ENCODE peak calls at places on chromosome 10, in five cellular contexts. One of them, this sample, is unnamed.

GRCh38 chr10:1374901-1375804 is 319.0 kb downstream of the WDR37 start:
- DNase-seq in EH: no peak
- DNase-seq in kidney glomerular epithelial cell: no peak
- DNase-seq in foreskin fibroblast: no peak
- DNase-seq in NCI-H2081: no peak
- DNase-seq in this sample: no peak

GRCh38 chr10:94103902-94104301 is 110.2 kb downstream of the PLCE1 start:
- DNase-seq in NCI-H2081: no peak
- DNase-seq in EH: peak; percentile 93
- DNase-seq in foreskin fibroblast: peak; percentile 65
- DNase-seq in kidney glomerular epithelial cell: no peak
- DNase-seq in this sample: no peak

GRCh38 chr10:44853796-44854195 is 57.3 kb upstream of the TMEM72 start:
- DNase-seq in kidney glomerular epithelial cell: no peak
- DNase-seq in EH: no peak
- DNase-seq in NCI-H2081: no peak
- DNase-seq in foreskin fibroblast: no peak
- DNase-seq in this sample: no peak

GRCh38 chr10:12960431-12960898 is 41.0 kb downstream of the CCDC3 start:
- DNase-seq in EH: no peak
- DNase-seq in NCI-H2081: no peak
- DNase-seq in foreskin fibroblast: no peak
- DNase-seq in kidney glomerular epithelial cell: no peak
- DNase-seq in this sample: no peak

GRCh38 chr10:48237856-48238250 is 36.6 kb downstream of the FRMPD2 start:
- DNase-seq in foreskin fibroblast: no peak
- DNase-seq in EH: no peak
- DNase-seq in NCI-H2081: no peak
- DNase-seq in kidney glomerular epithelial cell: no peak
- DNase-seq in this sample: no peak

GRCh38 chr10:110013615-110014293 is 6.0 kb downstream of the ADD3 start:
- DNase-seq in kidney glomerular epithelial cell: no peak
- DNase-seq in foreskin fibroblast: no peak
- DNase-seq in NCI-H2081: no peak
- DNase-seq in EH: no peak
- DNase-seq in this sample: no peak

GRCh38 chr10:23779287-23779686 is 340.4 kb downstream of the OTUD1 start:
- DNase-seq in EH: no peak
- DNase-seq in NCI-H2081: no peak
- DNase-seq in kidney glomerular epithelial cell: no peak
- DNase-seq in foreskin fibroblast: no peak
- DNase-seq in this sample: no peak

GRCh38 chr10:58638406-58638805 is 125.7 kb downstream of the BICC1 start:
- DNase-seq in NCI-H2081: no peak
- DNase-seq in EH: peak; percentile 59
- DNase-seq in foreskin fibroblast: no peak
- DNase-seq in kidney glomerular epithelial cell: no peak
- DNase-seq in this sample: no peak

GRCh38 chr10:8349610-8350249 is 295.2 kb downstream of the GATA3 start:
- DNase-seq in foreskin fibroblast: no peak
- DNase-seq in NCI-H2081: no peak
- DNase-seq in kidney glomerular epithelial cell: no peak
- DNase-seq in EH: no peak
- DNase-seq in this sample: no peak

GRCh38 chr10:46541017-46541661 is 15.3 kb downstream of the GPRIN2 start:
- DNase-seq in kidney glomerular epithelial cell: no peak
- DNase-seq in foreskin fibroblast: no peak
- DNase-seq in NCI-H2081: no peak
- DNase-seq in EH: no peak
- DNase-seq in this sample: no peak

GRCh38 chr10:49367600-49367999 is 28.3 kb downstream of the DRGX start:
- DNase-seq in foreskin fibroblast: no peak
- DNase-seq in EH: peak; percentile 18
- DNase-seq in kidney glomerular epithelial cell: no peak
- DNase-seq in NCI-H2081: no peak
- DNase-seq in this sample: no peak

GRCh38 chr10:100307716-100308115 is 21.2 kb upstream of the BLOC1S2 start:
- DNase-seq in kidney glomerular epithelial cell: no peak
- DNase-seq in NCI-H2081: no peak
- DNase-seq in EH: peak; percentile 48
- DNase-seq in foreskin fibroblast: peak; percentile 37
- DNase-seq in this sample: no peak

GRCh38 chr10:12785338-12785934 is 216.1 kb downstream of the CCDC3 start:
- DNase-seq in foreskin fibroblast: no peak
- DNase-seq in kidney glomerular epithelial cell: no peak
- DNase-seq in EH: no peak
- DNase-seq in NCI-H2081: no peak
- DNase-seq in this sample: no peak

GRCh38 chr10:31836569-31837406 is 91.8 kb downstream of the ARHGAP12 start:
- DNase-seq in EH: peak; percentile 44
- DNase-seq in NCI-H2081: no peak
- DNase-seq in foreskin fibroblast: peak; percentile 23
- DNase-seq in kidney glomerular epithelial cell: no peak
- DNase-seq in this sample: no peak

GRCh38 chr10:96585726-96586418 is 940 bp downstream of the TM9SF3 start:
- DNase-seq in NCI-H2081: peak; percentile 34
- DNase-seq in kidney glomerular epithelial cell: no peak
- DNase-seq in EH: peak; percentile 20
- DNase-seq in foreskin fibroblast: no peak
- DNase-seq in this sample: peak; percentile 5

GRCh38 chr10:63700209-63700934 is 179.2 kb downstream of the REEP3 start:
- DNase-seq in foreskin fibroblast: peak; percentile 97
- DNase-seq in EH: peak; percentile 99
- DNase-seq in kidney glomerular epithelial cell: peak; percentile 95
- DNase-seq in NCI-H2081: peak; percentile 5
- DNase-seq in this sample: no peak

GRCh38 chr10:69237528-69238159 is 17.5 kb downstream of the HKDC1 start:
- DNase-seq in EH: peak; percentile 79
- DNase-seq in foreskin fibroblast: peak; percentile 64
- DNase-seq in NCI-H2081: peak; percentile 59
- DNase-seq in kidney glomerular epithelial cell: peak; percentile 76
- DNase-seq in this sample: peak; percentile 14

GRCh38 chr10:97861351-97861750 is 11.7 kb downstream of the GOLGA7B start:
- DNase-seq in foreskin fibroblast: peak; percentile 75
- DNase-seq in NCI-H2081: no peak
- DNase-seq in EH: peak; percentile 83
- DNase-seq in kidney glomerular epithelial cell: peak; percentile 74
- DNase-seq in this sample: no peak

GRCh38 chr10:127150136-127150535 is 46.3 kb downstream of the INSYN2A start:
- DNase-seq in NCI-H2081: no peak
- DNase-seq in kidney glomerular epithelial cell: peak; percentile 17
- DNase-seq in foreskin fibroblast: peak; percentile 57
- DNase-seq in EH: peak; percentile 68
- DNase-seq in this sample: no peak

GRCh38 chr10:21496285-21497176 is 29.0 kb downstream of the SKIDA1 start:
- DNase-seq in EH: peak; percentile 53
- DNase-seq in kidney glomerular epithelial cell: no peak
- DNase-seq in NCI-H2081: peak; percentile 42
- DNase-seq in foreskin fibroblast: no peak
- DNase-seq in this sample: peak; percentile 5

GRCh38 chr10:109778993-109779392 is 144.3 kb downstream of the XPNPEP1 start:
- DNase-seq in NCI-H2081: no peak
- DNase-seq in kidney glomerular epithelial cell: no peak
- DNase-seq in foreskin fibroblast: no peak
- DNase-seq in EH: no peak
- DNase-seq in this sample: no peak

GRCh38 chr10:133293810-133294119 is 14.9 kb downstream of the TUBGCP2 start:
- DNase-seq in kidney glomerular epithelial cell: no peak
- DNase-seq in EH: no peak
- DNase-seq in foreskin fibroblast: no peak
- DNase-seq in NCI-H2081: no peak
- DNase-seq in this sample: no peak

GRCh38 chr10:74891048-74891447 is 64.6 kb downstream of the KAT6B start:
- DNase-seq in EH: no peak
- DNase-seq in kidney glomerular epithelial cell: no peak
- DNase-seq in NCI-H2081: no peak
- DNase-seq in foreskin fibroblast: no peak
- DNase-seq in this sample: no peak

GRCh38 chr10:115129752-115130151 is 36.6 kb downstream of the ATRNL1 start:
- DNase-seq in kidney glomerular epithelial cell: peak; percentile 64
- DNase-seq in EH: peak; percentile 40
- DNase-seq in NCI-H2081: peak; percentile 5
- DNase-seq in foreskin fibroblast: no peak
- DNase-seq in this sample: no peak

GRCh38 chr10:29150010-29150409 is 138.9 kb upstream of the LYZL1 start:
- DNase-seq in kidney glomerular epithelial cell: peak; percentile 6
- DNase-seq in foreskin fibroblast: no peak
- DNase-seq in NCI-H2081: no peak
- DNase-seq in EH: peak; percentile 31
- DNase-seq in this sample: no peak

GRCh38 chr10:31133628-31134302 is 102.1 kb upstream of the ZNF438 start:
- DNase-seq in NCI-H2081: peak; percentile 69
- DNase-seq in EH: peak; percentile 77
- DNase-seq in foreskin fibroblast: peak; percentile 86
- DNase-seq in kidney glomerular epithelial cell: peak; percentile 55
- DNase-seq in this sample: peak; percentile 30

GRCh38 chr10:14574291-14574690 is 200.4 kb downstream of the FAM107B start:
- DNase-seq in EH: no peak
- DNase-seq in NCI-H2081: no peak
- DNase-seq in kidney glomerular epithelial cell: no peak
- DNase-seq in foreskin fibroblast: no peak
- DNase-seq in this sample: no peak

GRCh38 chr10:112838784-112839481 is 111.1 kb upstream of the TCF7L2 start:
- DNase-seq in EH: no peak
- DNase-seq in NCI-H2081: no peak
- DNase-seq in foreskin fibroblast: no peak
- DNase-seq in kidney glomerular epithelial cell: no peak
- DNase-seq in this sample: no peak

GRCh38 chr10:22958338-22958737 is 30.5 kb downstream of the ARMC3 start:
- DNase-seq in foreskin fibroblast: peak; percentile 9
- DNase-seq in kidney glomerular epithelial cell: no peak
- DNase-seq in EH: peak; percentile 2
- DNase-seq in NCI-H2081: no peak
- DNase-seq in this sample: no peak

GRCh38 chr10:108490931-108491330 is 1326.4 kb upstream of the SORCS1 start:
- DNase-seq in foreskin fibroblast: no peak
- DNase-seq in kidney glomerular epithelial cell: peak; percentile 14
- DNase-seq in NCI-H2081: no peak
- DNase-seq in EH: peak; percentile 15
- DNase-seq in this sample: no peak

GRCh38 chr10:46228076-46229071 is 58.4 kb upstream of the ANTXRL start:
- DNase-seq in foreskin fibroblast: peak; percentile 45
- DNase-seq in kidney glomerular epithelial cell: peak; percentile 88
- DNase-seq in NCI-H2081: peak; percentile 13
- DNase-seq in EH: peak; percentile 79
- DNase-seq in this sample: peak; percentile 0

GRCh38 chr10:29722777-29723176 is 88.0 kb upstream of the SVIL start:
- DNase-seq in kidney glomerular epithelial cell: no peak
- DNase-seq in EH: no peak
- DNase-seq in NCI-H2081: no peak
- DNase-seq in foreskin fibroblast: no peak
- DNase-seq in this sample: no peak

This sample was measured in DMS79 treated with DMSO at 0.1 percent for 48 hours.